ENCODE peak calls at places on chromosomes 5 and 9, in seven cellular contexts. One of them, this sample, is unnamed.

GRCh38 chr5:32679218-32679617 is 31.9 kb upstream of the NPR3 start:
- DNase-seq in AG10803: peak
- DNase-seq in HCT116: no peak
- DNase-seq in cardiac fibroblast: no peak
- DNase-seq in globus pallidus: no peak
- DNase-seq in body of pancreas: no peak
- DNase-seq in T47D: no peak
- DNase-seq in this sample: no peak

GRCh38 chr9:107102011-107102410 is 181.1 kb upstream of the RAD23B start:
- DNase-seq in cardiac fibroblast: no peak
- DNase-seq in T47D: no peak
- DNase-seq in HCT116: no peak
- DNase-seq in globus pallidus: no peak
- DNase-seq in body of pancreas: no peak
- DNase-seq in AG10803: no peak
- DNase-seq in this sample: no peak

GRCh38 chr9:121765021-121765950 is 113.9 kb downstream of the DAB2IP start:
- DNase-seq in HCT116: no peak
- DNase-seq in cardiac fibroblast: peak
- DNase-seq in body of pancreas: peak
- DNase-seq in T47D: peak
- DNase-seq in globus pallidus: no peak
- DNase-seq in AG10803: peak
- DNase-seq in this sample: peak

GRCh38 chr5:86465052-86465838 is 152.5 kb upstream of the COX7C start:
- DNase-seq in cardiac fibroblast: no peak
- DNase-seq in body of pancreas: no peak
- DNase-seq in T47D: no peak
- DNase-seq in HCT116: no peak
- DNase-seq in globus pallidus: no peak
- DNase-seq in AG10803: no peak
- DNase-seq in this sample: no peak

GRCh38 chr9:35162605-35163315 is 951 bp downstream of the UNC13B start:
- DNase-seq in body of pancreas: no peak
- DNase-seq in cardiac fibroblast: peak
- DNase-seq in T47D: no peak
- DNase-seq in AG10803: peak
- DNase-seq in HCT116: no peak
- DNase-seq in globus pallidus: no peak
- DNase-seq in this sample: no peak

GRCh38 chr9:38315085-38315595 is 77.4 kb upstream of the ALDH1B1 start:
- DNase-seq in HCT116: no peak
- DNase-seq in cardiac fibroblast: no peak
- DNase-seq in T47D: peak
- DNase-seq in body of pancreas: no peak
- DNase-seq in globus pallidus: no peak
- DNase-seq in AG10803: no peak
- DNase-seq in this sample: no peak

GRCh38 chr9:90476058-90476457 is 166.6 kb downstream of the DIRAS2 start:
- DNase-seq in body of pancreas: no peak
- DNase-seq in globus pallidus: no peak
- DNase-seq in HCT116: no peak
- DNase-seq in AG10803: no peak
- DNase-seq in cardiac fibroblast: no peak
- DNase-seq in T47D: no peak
- DNase-seq in this sample: no peak

GRCh38 chr5:83430130-83431010 is 41.2 kb upstream of the VCAN start:
- DNase-seq in globus pallidus: peak
- DNase-seq in T47D: peak
- DNase-seq in HCT116: peak
- DNase-seq in body of pancreas: peak
- DNase-seq in cardiac fibroblast: peak
- DNase-seq in AG10803: peak
- DNase-seq in this sample: peak

GRCh38 chr9:101727621-101728524 is 10.6 kb downstream of the GRIN3A start:
- DNase-seq in T47D: peak
- DNase-seq in AG10803: peak
- DNase-seq in HCT116: no peak
- DNase-seq in cardiac fibroblast: peak
- DNase-seq in body of pancreas: no peak
- DNase-seq in globus pallidus: no peak
- DNase-seq in this sample: peak

GRCh38 chr5:164027738-164028137 is 522.3 kb downstream of the MAT2B start:
- DNase-seq in body of pancreas: no peak
- DNase-seq in HCT116: no peak
- DNase-seq in AG10803: no peak
- DNase-seq in T47D: no peak
- DNase-seq in cardiac fibroblast: peak
- DNase-seq in globus pallidus: peak
- DNase-seq in this sample: no peak